ENCODE peak calls at places on chromosomes 13 and 19, in ten cellular contexts. One of them, this sample, is unnamed.

GRCh38 chr19:15562861-15563260 is 52.2 kb upstream of the CYP4F8 start:
- DNase-seq in fibroblast of lung: no peak
- DNase-seq in cardiac muscle cell: peak; percentile 16
- DNase-seq in aorta: no peak
- DNase-seq in pancreas: no peak
- DNase-seq in ovary: no peak
- DNase-seq in K562: no peak
- DNase-seq in tibial nerve: no peak
- DNase-seq in mesenchymal stem cell: no peak
- DNase-seq in CD4-positive, CD25-positive, alpha-beta regulatory T cell: no peak
- DNase-seq in this sample: no peak

GRCh38 chr13:49292742-49293498 is 45.2 kb downstream of the CDADC1 start:
- DNase-seq in fibroblast of lung: peak; percentile 80
- DNase-seq in cardiac muscle cell: peak; percentile 89
- DNase-seq in aorta: peak; percentile 91
- DNase-seq in pancreas: peak; percentile 66
- DNase-seq in ovary: peak; percentile 78
- DNase-seq in K562: peak; percentile 26
- DNase-seq in tibial nerve: no peak
- DNase-seq in mesenchymal stem cell: peak; percentile 74
- DNase-seq in CD4-positive, CD25-positive, alpha-beta regulatory T cell: no peak
- DNase-seq in this sample: no peak

GRCh38 chr19:1016647-1017114 is 4.2 kb downstream of the TMEM259 start:
- DNase-seq in fibroblast of lung: peak; percentile 82
- DNase-seq in cardiac muscle cell: no peak
- DNase-seq in aorta: no peak
- DNase-seq in pancreas: peak; percentile 72
- DNase-seq in ovary: no peak
- DNase-seq in K562: no peak
- DNase-seq in tibial nerve: no peak
- DNase-seq in mesenchymal stem cell: peak; percentile 87
- DNase-seq in CD4-positive, CD25-positive, alpha-beta regulatory T cell: no peak
- DNase-seq in this sample: no peak

GRCh38 chr19:2329528-2329927 is 1.0 kb downstream of the SPPL2B start:
- DNase-seq in fibroblast of lung: no peak
- DNase-seq in cardiac muscle cell: no peak
- DNase-seq in aorta: no peak
- DNase-seq in pancreas: peak; percentile 45
- DNase-seq in ovary: no peak
- DNase-seq in K562: peak; percentile 56
- DNase-seq in tibial nerve: no peak
- DNase-seq in mesenchymal stem cell: no peak
- DNase-seq in CD4-positive, CD25-positive, alpha-beta regulatory T cell: no peak
- DNase-seq in this sample: peak; percentile 64

GRCh38 chr13:75508002-75508548 is 26.1 kb upstream of the TBC1D4 start:
- DNase-seq in fibroblast of lung: no peak
- DNase-seq in cardiac muscle cell: no peak
- DNase-seq in aorta: peak; percentile 42
- DNase-seq in pancreas: peak; percentile 43
- DNase-seq in ovary: no peak
- DNase-seq in K562: no peak
- DNase-seq in tibial nerve: no peak
- DNase-seq in mesenchymal stem cell: no peak
- DNase-seq in CD4-positive, CD25-positive, alpha-beta regulatory T cell: no peak
- DNase-seq in this sample: no peak

GRCh38 chr19:57068921-57069697 is 50.7 kb upstream of the USP29 start:
- DNase-seq in fibroblast of lung: no peak
- DNase-seq in cardiac muscle cell: no peak
- DNase-seq in aorta: no peak
- DNase-seq in pancreas: no peak
- DNase-seq in ovary: peak; percentile 86
- DNase-seq in K562: no peak
- DNase-seq in tibial nerve: no peak
- DNase-seq in mesenchymal stem cell: no peak
- DNase-seq in CD4-positive, CD25-positive, alpha-beta regulatory T cell: no peak
- DNase-seq in this sample: no peak

GRCh38 chr13:48994731-48995130 is 19.0 kb downstream of the FNDC3A start:
- DNase-seq in fibroblast of lung: peak; percentile 63
- DNase-seq in cardiac muscle cell: peak; percentile 60
- DNase-seq in aorta: no peak
- DNase-seq in pancreas: no peak
- DNase-seq in ovary: no peak
- DNase-seq in K562: no peak
- DNase-seq in tibial nerve: no peak
- DNase-seq in mesenchymal stem cell: peak; percentile 51
- DNase-seq in CD4-positive, CD25-positive, alpha-beta regulatory T cell: no peak
- DNase-seq in this sample: no peak

GRCh38 chr13:76991432-76991795 is 467 bp upstream of the CLN5 start:
- DNase-seq in fibroblast of lung: peak; percentile 8
- DNase-seq in cardiac muscle cell: no peak
- DNase-seq in aorta: no peak
- DNase-seq in pancreas: no peak
- DNase-seq in ovary: no peak
- DNase-seq in K562: peak; percentile 8
- DNase-seq in tibial nerve: no peak
- DNase-seq in mesenchymal stem cell: no peak
- DNase-seq in CD4-positive, CD25-positive, alpha-beta regulatory T cell: peak; percentile 73
- DNase-seq in this sample: no peak

GRCh38 chr19:3980353-3981251 is 4.7 kb downstream of the EEF2 start:
- DNase-seq in fibroblast of lung: no peak
- DNase-seq in cardiac muscle cell: no peak
- DNase-seq in aorta: no peak
- DNase-seq in pancreas: no peak
- DNase-seq in ovary: no peak
- DNase-seq in K562: no peak
- DNase-seq in tibial nerve: no peak
- DNase-seq in mesenchymal stem cell: no peak
- DNase-seq in CD4-positive, CD25-positive, alpha-beta regulatory T cell: no peak
- DNase-seq in this sample: no peak

GRCh38 chr13:30355405-30355741 is 48.0 kb upstream of the KATNAL1 start:
- DNase-seq in fibroblast of lung: no peak
- DNase-seq in cardiac muscle cell: no peak
- DNase-seq in aorta: no peak
- DNase-seq in pancreas: no peak
- DNase-seq in ovary: no peak
- DNase-seq in K562: peak; percentile 43
- DNase-seq in tibial nerve: no peak
- DNase-seq in mesenchymal stem cell: peak; percentile 24
- DNase-seq in CD4-positive, CD25-positive, alpha-beta regulatory T cell: no peak
- DNase-seq in this sample: peak; percentile 65

GRCh38 chr13:65943024-65943423 is 1287.1 kb downstream of the PCDH9 start:
- DNase-seq in fibroblast of lung: peak; percentile 62
- DNase-seq in cardiac muscle cell: peak; percentile 68
- DNase-seq in aorta: no peak
- DNase-seq in pancreas: no peak
- DNase-seq in ovary: no peak
- DNase-seq in K562: no peak
- DNase-seq in tibial nerve: no peak
- DNase-seq in mesenchymal stem cell: no peak
- DNase-seq in CD4-positive, CD25-positive, alpha-beta regulatory T cell: no peak
- DNase-seq in this sample: no peak

GRCh38 chr19:17328517-17329060 is 6.1 kb downstream of the ANO8 start:
- DNase-seq in fibroblast of lung: no peak
- DNase-seq in cardiac muscle cell: no peak
- DNase-seq in aorta: no peak
- DNase-seq in pancreas: no peak
- DNase-seq in ovary: no peak
- DNase-seq in K562: no peak
- DNase-seq in tibial nerve: no peak
- DNase-seq in mesenchymal stem cell: no peak
- DNase-seq in CD4-positive, CD25-positive, alpha-beta regulatory T cell: peak; percentile 39
- DNase-seq in this sample: no peak

GRCh38 chr19:47107953-47108746 is 5.4 kb downstream of the ZC3H4 start:
- DNase-seq in fibroblast of lung: peak; percentile 68
- DNase-seq in cardiac muscle cell: peak; percentile 31
- DNase-seq in aorta: no peak
- DNase-seq in pancreas: no peak
- DNase-seq in ovary: no peak
- DNase-seq in K562: no peak
- DNase-seq in tibial nerve: no peak
- DNase-seq in mesenchymal stem cell: no peak
- DNase-seq in CD4-positive, CD25-positive, alpha-beta regulatory T cell: no peak
- DNase-seq in this sample: no peak

GRCh38 chr13:40116008-40116407 is 460.5 kb downstream of the COG6 start:
- DNase-seq in fibroblast of lung: peak; percentile 83
- DNase-seq in cardiac muscle cell: peak; percentile 96
- DNase-seq in aorta: no peak
- DNase-seq in pancreas: no peak
- DNase-seq in ovary: peak; percentile 44
- DNase-seq in K562: peak; percentile 56
- DNase-seq in tibial nerve: no peak
- DNase-seq in mesenchymal stem cell: peak; percentile 88
- DNase-seq in CD4-positive, CD25-positive, alpha-beta regulatory T cell: peak; percentile 55
- DNase-seq in this sample: no peak

GRCh38 chr13:84831666-84832657 is 949.7 kb upstream of the SLITRK1 start:
- DNase-seq in fibroblast of lung: no peak
- DNase-seq in cardiac muscle cell: no peak
- DNase-seq in aorta: peak; percentile 57
- DNase-seq in pancreas: peak; percentile 35
- DNase-seq in ovary: peak; percentile 11
- DNase-seq in K562: no peak
- DNase-seq in tibial nerve: no peak
- DNase-seq in mesenchymal stem cell: no peak
- DNase-seq in CD4-positive, CD25-positive, alpha-beta regulatory T cell: no peak
- DNase-seq in this sample: no peak

GRCh38 chr13:112931028-112931934 is 37.7 kb upstream of the MCF2L start:
- DNase-seq in fibroblast of lung: peak; percentile 45
- DNase-seq in cardiac muscle cell: peak; percentile 84
- DNase-seq in aorta: no peak
- DNase-seq in pancreas: no peak
- DNase-seq in ovary: no peak
- DNase-seq in K562: peak; percentile 60
- DNase-seq in tibial nerve: no peak
- DNase-seq in mesenchymal stem cell: peak; percentile 73
- DNase-seq in CD4-positive, CD25-positive, alpha-beta regulatory T cell: no peak
- DNase-seq in this sample: peak; percentile 79

DNA sequence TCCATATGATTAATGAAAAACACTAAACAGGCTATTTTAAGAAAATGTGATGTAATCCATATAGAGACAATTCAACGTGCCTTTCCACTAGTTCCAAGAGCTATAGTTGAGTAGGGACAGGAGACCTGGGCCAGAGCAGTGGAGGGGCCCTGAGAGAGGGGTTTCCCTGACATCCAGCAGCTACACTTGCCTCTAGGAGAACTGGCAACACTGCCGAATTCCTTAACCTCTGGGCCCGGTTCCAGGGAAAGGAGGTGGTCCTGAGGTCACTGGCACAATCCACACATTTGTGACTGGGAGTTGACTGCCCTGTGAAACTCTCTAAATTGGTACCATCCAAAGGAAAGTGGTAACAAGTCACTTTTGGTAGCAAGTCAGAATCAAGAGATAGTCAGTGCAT is 264.4 kb downstream of the DCLK1 start:
- DNase-seq in fibroblast of lung: no peak
- DNase-seq in cardiac muscle cell: peak; percentile 34
- DNase-seq in aorta: no peak
- DNase-seq in pancreas: no peak
- DNase-seq in ovary: no peak
- DNase-seq in K562: no peak
- DNase-seq in tibial nerve: no peak
- DNase-seq in mesenchymal stem cell: no peak
- DNase-seq in CD4-positive, CD25-positive, alpha-beta regulatory T cell: no peak
- DNase-seq in this sample: no peak
- H3K4me1 ChIP-seq in fibroblast of lung: no peaks in the 10 kb centered on the region
- H3K4me1 ChIP-seq in cardiac muscle cell: no peaks in the 10 kb centered on the region
- H3K4me1 ChIP-seq in aorta: no peaks in the 10 kb centered on the region
- H3K4me1 ChIP-seq in pancreas: no peaks in the 10 kb centered on the region
- H3K4me1 ChIP-seq in ovary: peaks cover 1% of the 10 kb centered on the region
- H3K4me1 ChIP-seq in K562: no peaks in the 10 kb centered on the region
- H3K4me1 ChIP-seq in tibial nerve: no peaks in the 10 kb centered on the region
- H3K4me1 ChIP-seq in mesenchymal stem cell: peaks cover 1% of the 10 kb centered on the region
- H3K4me1 ChIP-seq in CD4-positive, CD25-positive, alpha-beta regulatory T cell: no peaks in the 10 kb centered on the region
- H3K4me1 ChIP-seq in this sample: no peaks in the 10 kb centered on the region

DNA sequence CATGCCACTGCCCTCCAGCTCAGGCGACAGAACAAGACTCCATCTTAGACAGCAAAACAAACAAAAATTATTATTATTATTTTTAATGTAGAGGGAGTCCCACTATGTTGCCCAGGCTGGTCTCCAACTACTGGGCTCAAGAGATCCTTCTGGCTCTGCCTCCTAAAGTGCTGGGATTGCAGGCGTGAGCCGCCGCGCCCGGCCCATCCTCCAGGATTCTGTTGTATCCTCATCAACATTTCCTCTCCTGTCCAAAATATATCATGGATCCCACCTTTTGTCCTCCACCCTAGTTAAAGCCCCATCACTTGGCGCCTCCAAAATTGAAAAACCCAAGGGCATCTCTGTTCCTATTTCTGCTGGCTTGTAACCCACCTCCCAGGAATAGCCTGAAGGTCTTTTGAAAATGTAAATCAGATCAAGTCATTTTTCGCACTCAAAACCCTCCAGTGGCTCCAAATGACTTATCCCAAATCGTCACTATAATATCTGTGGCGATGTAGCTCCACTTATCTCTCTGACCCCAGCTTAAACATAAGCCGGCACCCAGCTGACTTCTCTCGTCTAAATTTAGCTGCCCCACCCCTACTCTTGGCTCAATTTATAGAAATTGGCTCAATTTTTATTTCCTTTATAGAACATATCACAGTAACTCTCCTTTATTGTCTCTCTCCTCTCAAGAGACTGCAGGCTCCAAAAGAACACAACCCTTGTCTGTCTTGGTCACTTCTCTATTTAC is 1.1 kb downstream of the ZNF784 start:
- DNase-seq in fibroblast of lung: no peak
- DNase-seq in cardiac muscle cell: no peak
- DNase-seq in aorta: no peak
- DNase-seq in pancreas: peak; percentile 17
- DNase-seq in ovary: no peak
- DNase-seq in K562: no peak
- DNase-seq in tibial nerve: no peak
- DNase-seq in mesenchymal stem cell: no peak
- DNase-seq in CD4-positive, CD25-positive, alpha-beta regulatory T cell: no peak
- DNase-seq in this sample: no peak
- H3K27ac ChIP-seq in fibroblast of lung: no peak overlapping the region
- H3K27ac ChIP-seq in cardiac muscle cell: no peak overlapping the region
- H3K27ac ChIP-seq in aorta: no peak overlapping the region
- H3K27ac ChIP-seq in pancreas: no peak overlapping the region
- H3K27ac ChIP-seq in ovary: peak overlapping the region; percentile 91
- H3K27ac ChIP-seq in K562: peak overlapping the region; percentile 62
- H3K27ac ChIP-seq in tibial nerve: peak overlapping the region; percentile 89
- H3K27ac ChIP-seq in mesenchymal stem cell: no peak overlapping the region
- H3K27ac ChIP-seq in CD4-positive, CD25-positive, alpha-beta regulatory T cell: peak overlapping the region; percentile 96
- H3K27ac ChIP-seq in this sample: no peak overlapping the region

GRCh38 chr19:49857061-49857833 is 6.3 kb downstream of the PTOV1 start:
- DNase-seq in fibroblast of lung: no peak
- DNase-seq in cardiac muscle cell: no peak
- DNase-seq in aorta: no peak
- DNase-seq in pancreas: peak; percentile 79
- DNase-seq in ovary: no peak
- DNase-seq in K562: no peak
- DNase-seq in tibial nerve: no peak
- DNase-seq in mesenchymal stem cell: no peak
- DNase-seq in CD4-positive, CD25-positive, alpha-beta regulatory T cell: no peak
- DNase-seq in this sample: no peak
- H3K36me3 ChIP-seq in fibroblast of lung: peaks cover 43% of the 10 kb centered on the region
- H3K36me3 ChIP-seq in cardiac muscle cell: peaks cover 53% of the 10 kb centered on the region
- H3K36me3 ChIP-seq in aorta: no peaks in the 10 kb centered on the region
- H3K36me3 ChIP-seq in pancreas: peaks cover 10% of the 10 kb centered on the region
- H3K36me3 ChIP-seq in ovary: no peaks in the 10 kb centered on the region
- H3K36me3 ChIP-seq in K562: peaks cover 90% of the 10 kb centered on the region
- H3K36me3 ChIP-seq in tibial nerve: peaks cover 81% of the 10 kb centered on the region
- H3K36me3 ChIP-seq in mesenchymal stem cell: peaks cover 79% of the 10 kb centered on the region
- H3K36me3 ChIP-seq in CD4-positive, CD25-positive, alpha-beta regulatory T cell: peaks cover 23% of the 10 kb centered on the region
- H3K36me3 ChIP-seq in this sample: no peaks in the 10 kb centered on the region

GRCh38 chr19:5128251-5128931 is 159.5 kb downstream of the KDM4B start:
- DNase-seq in fibroblast of lung: peak; percentile 83
- DNase-seq in cardiac muscle cell: peak; percentile 92
- DNase-seq in aorta: peak; percentile 86
- DNase-seq in pancreas: peak; percentile 95
- DNase-seq in ovary: peak; percentile 87
- DNase-seq in K562: peak; percentile 91
- DNase-seq in tibial nerve: peak; percentile 39
- DNase-seq in mesenchymal stem cell: peak; percentile 88
- DNase-seq in CD4-positive, CD25-positive, alpha-beta regulatory T cell: no peak
- DNase-seq in this sample: no peak
- H3K4me1 ChIP-seq in fibroblast of lung: no peaks in the 10 kb centered on the region
- H3K4me1 ChIP-seq in cardiac muscle cell: peaks cover 79% of the 10 kb centered on the region
- H3K4me1 ChIP-seq in aorta: no peaks in the 10 kb centered on the region
- H3K4me1 ChIP-seq in pancreas: peaks cover 34% of the 10 kb centered on the region
- H3K4me1 ChIP-seq in ovary: peaks cover 27% of the 10 kb centered on the region
- H3K4me1 ChIP-seq in K562: peaks cover 26% of the 10 kb centered on the region
- H3K4me1 ChIP-seq in tibial nerve: peaks cover 59% of the 10 kb centered on the region
- H3K4me1 ChIP-seq in mesenchymal stem cell: peaks cover 50% of the 10 kb centered on the region
- H3K4me1 ChIP-seq in CD4-positive, CD25-positive, alpha-beta regulatory T cell: peaks cover 39% of the 10 kb centered on the region
- H3K4me1 ChIP-seq in this sample: no peaks in the 10 kb centered on the region

This sample was measured in Peyer's patch.